ENCODE peak calls at places on chromosomes 12 and 14, in nine cellular contexts. F, R, Z, M, V, J, P, G and A are unnamed samples.

GRCh38 chr12:53102883-53103807 is at the start of gene SOAT2:
- DNase-seq in F (no peak), R (no peak), Z (no peak), M (no peak), V (no peak), J (no peak), P (no peak), G (no peak), A (no peak)

GRCh38 chr12:57837779-57838562 is 8.6 kb downstream of the CTDSP2 start:
- DNase-seq in F (no peak), R (peak; percentile 79), Z (no peak), M (no peak), V (no peak), J (no peak), P (peak; percentile 37), G (no peak), A (no peak)

GRCh38 chr14:75437201-75438143 is 9.7 kb downstream of the JDP2 start:
- DNase-seq in F (peak; percentile 67), R (no peak), Z (no peak), M (no peak), V (no peak), J (no peak), P (no peak), G (no peak), A (no peak)

GRCh38 chr14:75047506-75047905 is 3.8 kb downstream of the MLH3 start:
- DNase-seq in F (no peak), R (no peak), Z (no peak), M (no peak), V (no peak), J (no peak), P (no peak), G (no peak), A (no peak)

GRCh38 chr14:31263485-31264133 is 56.0 kb upstream of the HECTD1 start:
- DNase-seq in F (no peak), R (peak; percentile 100), Z (peak; percentile 46), M (no peak), V (peak; percentile 46), J (peak; percentile 45), P (peak; percentile 92), G (no peak), A (peak; percentile 97)

GRCh38 chr14:94636744-94637412 is 24.7 kb downstream of the SERPINA3 start:
- DNase-seq in F (no peak), R (no peak), Z (no peak), M (no peak), V (no peak), J (no peak), P (no peak), G (no peak), A (no peak)

GRCh38 chr12:48442191-48442828 is 30.0 kb upstream of the ANP32D start:
- DNase-seq in F (no peak), R (no peak), Z (no peak), M (no peak), V (no peak), J (no peak), P (no peak), G (no peak), A (no peak)

GRCh38 chr12:67482751-67483661 is 165.5 kb upstream of the DYRK2 start:
- DNase-seq in F (peak; percentile 64), R (peak; percentile 71), Z (peak; percentile 46), M (no peak), V (peak; percentile 43), J (peak; percentile 48), P (no peak), G (peak; percentile 9), A (peak; percentile 33)

GRCh38 chr14:103870144-103870876 is 22.9 kb upstream of the PPP1R13B start:
- DNase-seq in F (no peak), R (no peak), Z (no peak), M (no peak), V (no peak), J (no peak), P (no peak), G (no peak), A (no peak)

GRCh38 chr14:20836668-20837338 is 34.2 kb upstream of the RNASE1 start:
- DNase-seq in F (no peak), R (peak; percentile 5), Z (no peak), M (no peak), V (no peak), J (no peak), P (peak; percentile 47), G (no peak), A (no peak)

GRCh38 chr12:121786441-121786825 is 7.1 kb downstream of the RHOF start:
- DNase-seq in F (no peak), R (peak; percentile 89), Z (peak; percentile 80), M (no peak), V (no peak), J (peak; percentile 84), P (peak; percentile 89), G (no peak), A (peak; percentile 97)

GRCh38 chr12:111409403-111410228 is 3.9 kb downstream of the SH2B3 start:
- DNase-seq in F (peak; percentile 76), R (peak; percentile 81), Z (peak; percentile 77), M (no peak), V (no peak), J (no peak), P (no peak), G (no peak), A (no peak)

GRCh38 chr12:26113194-26113654 is 11.6 kb downstream of the BHLHE41 start:
- DNase-seq in F (no peak), R (no peak), Z (no peak), M (no peak), V (no peak), J (no peak), P (no peak), G (no peak), A (no peak)

GRCh38 chr12:105222326-105222655 is 13.7 kb downstream of the APPL2 start:
- DNase-seq in F (no peak), R (no peak), Z (no peak), M (no peak), V (no peak), J (no peak), P (no peak), G (no peak), A (no peak)
- H3K27ac ChIP-seq in F (no peak overlapping the region), R (no peak overlapping the region), Z (no peak overlapping the region), M (no peak overlapping the region), V (no peak overlapping the region), J (peak overlapping the region; percentile 74), P (no peak overlapping the region), G (peak overlapping the region; percentile 19), A (no peak overlapping the region)

DNA sequence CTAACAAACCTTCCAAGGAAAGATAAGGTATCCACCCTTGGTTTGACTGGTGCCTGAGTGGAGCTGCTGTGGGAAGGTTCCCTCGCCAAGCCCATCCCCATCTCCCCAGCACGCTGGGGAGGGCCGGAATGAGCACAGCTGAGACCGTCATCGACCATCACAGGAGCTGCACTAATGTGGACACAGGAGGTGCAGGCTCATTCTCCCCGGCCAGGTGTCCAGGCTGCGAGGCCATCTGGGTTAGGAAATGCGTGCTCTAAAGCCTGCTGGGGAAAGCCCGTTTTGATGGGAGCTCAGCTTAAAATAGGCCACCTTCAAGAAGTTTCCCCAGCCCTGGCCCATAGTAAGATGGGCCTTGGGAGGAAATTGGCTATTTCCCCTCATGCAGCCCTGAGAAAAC is 35.2 kb upstream of the FOXN3 start:
- DNase-seq in F (no peak), R (no peak), Z (no peak), M (no peak), V (no peak), J (no peak), P (no peak), G (no peak), A (no peak)
- H3K27ac ChIP-seq in F (no peak overlapping the region), R (no peak overlapping the region), Z (no peak overlapping the region), M (no peak overlapping the region), V (no peak overlapping the region), J (no peak overlapping the region), P (no peak overlapping the region), G (no peak overlapping the region), A (no peak overlapping the region)

GRCh38 chr12:58925733-58926113 is 5.4 kb upstream of the LRIG3 start:
- DNase-seq in F (no peak), R (no peak), Z (no peak), M (no peak), V (no peak), J (no peak), P (no peak), G (no peak), A (no peak)

GRCh38 chr12:58923781-58924180 is 3.5 kb upstream of the LRIG3 start:
- DNase-seq in F (no peak), R (no peak), Z (no peak), M (no peak), V (no peak), J (no peak), P (no peak), G (no peak), A (no peak)

GRCh38 chr12:58927112-58927511 is 6.8 kb upstream of the LRIG3 start:
- DNase-seq in F (no peak), R (no peak), Z (no peak), M (no peak), V (no peak), J (no peak), P (no peak), G (no peak), A (no peak)

GRCh38 chr12:58924652-58925051 is 4.3 kb upstream of the LRIG3 start:
- DNase-seq in F (no peak), R (peak; percentile 20), Z (no peak), M (no peak), V (no peak), J (no peak), P (no peak), G (no peak), A (no peak)

DNA sequence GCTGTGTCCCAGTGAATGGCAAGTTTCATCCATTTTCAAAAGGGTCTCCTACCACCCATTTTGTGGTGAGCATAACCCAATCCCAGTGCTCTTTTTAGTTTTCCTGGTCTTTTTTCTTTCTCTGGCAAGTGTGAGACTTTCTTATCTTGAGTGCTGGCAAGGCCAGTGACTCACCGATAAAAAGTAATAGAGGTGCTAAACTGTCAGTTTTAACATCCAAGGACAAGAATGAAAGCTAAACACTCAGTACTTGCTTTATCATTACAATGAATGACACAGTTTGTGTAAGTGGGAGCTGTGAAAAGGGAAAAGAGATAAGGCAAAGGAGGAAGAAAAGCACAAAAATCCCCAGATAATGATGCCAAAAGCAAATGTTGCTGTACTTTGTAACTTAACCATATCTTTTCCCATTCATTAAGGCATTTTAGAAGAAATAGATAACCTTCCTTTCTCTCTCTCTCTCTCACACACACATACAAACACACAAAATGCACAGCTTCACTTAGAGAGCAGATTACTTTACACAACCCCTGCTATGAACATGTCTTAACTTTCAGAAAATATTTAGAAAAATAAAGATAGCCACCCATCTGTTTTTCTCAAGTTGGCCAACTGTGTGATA is 4.9 kb upstream of the LRIG3 start:
- DNase-seq in F (no peak), R (peak; percentile 80), Z (no peak), M (no peak), V (no peak), J (no peak), P (no peak), G (no peak), A (no peak)
- H3K27ac ChIP-seq in F (peak overlapping the region; percentile 79), R (no peak overlapping the region), Z (no peak overlapping the region), M (no peak overlapping the region), V (no peak overlapping the region), J (no peak overlapping the region), P (no peak overlapping the region), G (no peak overlapping the region), A (no peak overlapping the region)

DNA sequence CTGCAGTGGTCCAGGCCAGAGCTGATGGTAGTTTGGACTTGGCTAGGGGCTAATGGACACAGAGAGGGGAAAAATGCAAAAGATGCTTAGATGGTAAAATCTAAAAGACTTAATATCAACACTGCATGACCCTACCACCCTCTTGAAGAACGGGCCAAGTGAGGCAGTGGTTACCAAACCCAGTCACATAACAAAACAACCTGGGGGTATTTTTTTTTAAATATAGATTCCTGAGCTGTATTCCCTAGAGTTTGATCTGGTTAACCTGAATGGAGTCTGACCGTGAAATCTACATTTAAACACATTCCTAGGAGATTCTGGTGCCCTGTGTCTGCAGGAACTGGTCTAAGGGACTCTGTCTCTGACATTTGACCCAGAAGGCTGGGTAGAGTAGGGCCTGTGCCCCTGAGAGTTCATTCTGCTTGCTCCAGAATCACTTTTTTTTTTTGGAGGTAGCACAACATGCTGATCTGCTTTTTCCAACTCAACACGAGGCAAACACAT is 15.7 kb downstream of the ABHD4 start:
- DNase-seq in F (no peak), R (peak; percentile 32), Z (no peak), M (no peak), V (no peak), J (no peak), P (no peak), G (no peak), A (no peak)
- H3K27ac ChIP-seq in F (peak overlapping the region; percentile 62), R (peak overlapping the region; percentile 64), Z (peak overlapping the region; percentile 56), M (no peak overlapping the region), V (no peak overlapping the region), J (no peak overlapping the region), P (peak overlapping the region; percentile 89), G (no peak overlapping the region), A (peak overlapping the region; percentile 61)